ENCODE peak calls at places on chromosomes 1 and 21, in four cellular contexts. One of them, this sample, is unnamed.

GRCh38 chr1:233904979-233905415 is 521 bp downstream of the SLC35F3 start:
- DNase-seq in ovary: peak; percentile 10
- DNase-seq in testis: peak; percentile 23
- DNase-seq in psoas muscle: peak; percentile 12
- DNase-seq in this sample: no peak

GRCh38 chr1:15733218-15733725 is 2.8 kb upstream of the SLC25A34 start:
- DNase-seq in ovary: no peak
- DNase-seq in testis: no peak
- DNase-seq in psoas muscle: no peak
- DNase-seq in this sample: no peak

GRCh38 chr21:43864806-43865470 is at the start of gene AGPAT3:
- DNase-seq in ovary: peak; percentile 53
- DNase-seq in testis: peak; percentile 26
- DNase-seq in psoas muscle: peak; percentile 44
- DNase-seq in this sample: no peak

GRCh38 chr1:67646145-67647035 is 38.6 kb upstream of the GADD45A start:
- DNase-seq in ovary: peak; percentile 49
- DNase-seq in testis: peak; percentile 66
- DNase-seq in psoas muscle: peak; percentile 21
- DNase-seq in this sample: peak; percentile 47

GRCh38 chr1:106290805-106291537 is 765.5 kb upstream of the PRMT6 start:
- DNase-seq in ovary: no peak
- DNase-seq in testis: peak; percentile 50
- DNase-seq in psoas muscle: no peak
- DNase-seq in this sample: no peak

GRCh38 chr21:43712268-43712942 is 6.5 kb upstream of the PDXK start:
- DNase-seq in ovary: no peak
- DNase-seq in testis: no peak
- DNase-seq in psoas muscle: no peak
- DNase-seq in this sample: peak; percentile 68

GRCh38 chr1:61133048-61134019 is 51.0 kb downstream of the NFIA start:
- DNase-seq in ovary: no peak
- DNase-seq in testis: no peak
- DNase-seq in psoas muscle: no peak
- DNase-seq in this sample: no peak

GRCh38 chr1:183432548-183432875 is 14.3 kb upstream of the NMNAT2 start:
- DNase-seq in ovary: no peak
- DNase-seq in testis: no peak
- DNase-seq in psoas muscle: no peak
- DNase-seq in this sample: no peak

GRCh38 chr1:46413596-46413985 is 19.5 kb downstream of the FAAH start:
- DNase-seq in ovary: no peak
- DNase-seq in testis: no peak
- DNase-seq in psoas muscle: no peak
- DNase-seq in this sample: no peak

GRCh38 chr1:243525085-243525487 is 269.2 kb downstream of the SDCCAG8 start:
- DNase-seq in ovary: no peak
- DNase-seq in testis: no peak
- DNase-seq in psoas muscle: no peak
- DNase-seq in this sample: no peak

GRCh38 chr1:227357229-227358078 is 39.2 kb upstream of the CDC42BPA start:
- DNase-seq in ovary: peak; percentile 49
- DNase-seq in testis: peak; percentile 72
- DNase-seq in psoas muscle: peak; percentile 67
- DNase-seq in this sample: peak; percentile 27

GRCh38 chr1:18765725-18766124 is 93.7 kb downstream of the TAS1R2 start:
- DNase-seq in ovary: no peak
- DNase-seq in testis: no peak
- DNase-seq in psoas muscle: no peak
- DNase-seq in this sample: no peak

GRCh38 chr1:50959303-50959912 is 659 bp downstream of the FAF1 start:
- DNase-seq in ovary: peak; percentile 60
- DNase-seq in testis: peak; percentile 58
- DNase-seq in psoas muscle: no peak
- DNase-seq in this sample: no peak

GRCh38 chr21:15005391-15005790 is 59.4 kb downstream of the NRIP1 start:
- DNase-seq in ovary: peak; percentile 62
- DNase-seq in testis: peak; percentile 58
- DNase-seq in psoas muscle: no peak
- DNase-seq in this sample: no peak

GRCh38 chr21:16193758-16194606 is 464.2 kb downstream of the USP25 start:
- DNase-seq in ovary: peak; percentile 59
- DNase-seq in testis: peak; percentile 84
- DNase-seq in psoas muscle: peak; percentile 42
- DNase-seq in this sample: no peak

GRCh38 chr1:20325407-20325737 is 34.7 kb downstream of the VWA5B1 start:
- DNase-seq in ovary: no peak
- DNase-seq in testis: no peak
- DNase-seq in psoas muscle: no peak
- DNase-seq in this sample: no peak

GRCh38 chr1:162360237-162360873 is 16.3 kb downstream of the SPATA46 start:
- DNase-seq in ovary: no peak
- DNase-seq in testis: no peak
- DNase-seq in psoas muscle: no peak
- DNase-seq in this sample: no peak

GRCh38 chr1:214604543-214604942 is 1.5 kb downstream of the CENPF start:
- DNase-seq in ovary: no peak
- DNase-seq in testis: no peak
- DNase-seq in psoas muscle: no peak
- DNase-seq in this sample: no peak

GRCh38 chr1:58903450-58904298 is 119.8 kb upstream of the JUN start:
- DNase-seq in ovary: peak; percentile 93
- DNase-seq in testis: peak; percentile 93
- DNase-seq in psoas muscle: peak; percentile 95
- DNase-seq in this sample: peak; percentile 94

GRCh38 chr1:32705516-32705915 is 2.9 kb upstream of the SYNC start:
- DNase-seq in ovary: no peak
- DNase-seq in testis: no peak
- DNase-seq in psoas muscle: no peak
- DNase-seq in this sample: no peak

GRCh38 chr1:165598676-165599059 is 32.4 kb upstream of the MGST3 start:
- DNase-seq in ovary: no peak
- DNase-seq in testis: no peak
- DNase-seq in psoas muscle: no peak
- DNase-seq in this sample: no peak

GRCh38 chr1:177032434-177032833 is 132.1 kb downstream of the ASTN1 start:
- DNase-seq in ovary: no peak
- DNase-seq in testis: peak; percentile 18
- DNase-seq in psoas muscle: no peak
- DNase-seq in this sample: no peak

GRCh38 chr1:7921766-7922165 is 18.9 kb downstream of the TNFRSF9 start:
- DNase-seq in ovary: no peak
- DNase-seq in testis: no peak
- DNase-seq in psoas muscle: no peak
- DNase-seq in this sample: no peak

GRCh38 chr1:221696045-221696444 is 45.8 kb downstream of the DUSP10 start:
- DNase-seq in ovary: no peak
- DNase-seq in testis: no peak
- DNase-seq in psoas muscle: no peak
- DNase-seq in this sample: no peak

GRCh38 chr1:214044438-214045214 is 56.9 kb downstream of the PROX1 start:
- DNase-seq in ovary: no peak
- DNase-seq in testis: no peak
- DNase-seq in psoas muscle: no peak
- DNase-seq in this sample: peak; percentile 81

GRCh38 chr21:36437745-36438128 is 42.2 kb downstream of the CLDN14 start:
- DNase-seq in ovary: no peak
- DNase-seq in testis: peak; percentile 69
- DNase-seq in psoas muscle: no peak
- DNase-seq in this sample: no peak

GRCh38 chr1:18950415-18951026 is 6.0 kb downstream of the IFFO2 start:
- DNase-seq in ovary: no peak
- DNase-seq in testis: no peak
- DNase-seq in psoas muscle: peak; percentile 65
- DNase-seq in this sample: peak; percentile 29

GRCh38 chr1:51327386-51327785 is 3.0 kb downstream of the TTC39A start:
- DNase-seq in ovary: no peak
- DNase-seq in testis: no peak
- DNase-seq in psoas muscle: no peak
- DNase-seq in this sample: no peak

GRCh38 chr1:153058826-153059784 is 1.8 kb upstream of the SPRR2A start:
- DNase-seq in ovary: no peak
- DNase-seq in testis: no peak
- DNase-seq in psoas muscle: no peak
- DNase-seq in this sample: no peak

GRCh38 chr1:206891412-206891811 is 5.8 kb upstream of the IL24 start:
- DNase-seq in ovary: no peak
- DNase-seq in testis: no peak
- DNase-seq in psoas muscle: no peak
- DNase-seq in this sample: no peak

GRCh38 chr1:39957299-39958020 is 2.5 kb downstream of the MFSD2A start:
- DNase-seq in ovary: no peak
- DNase-seq in testis: peak; percentile 82
- DNase-seq in psoas muscle: no peak
- DNase-seq in this sample: no peak

GRCh38 chr1:82227696-82228095 is 427.0 kb downstream of the ADGRL2 start:
- DNase-seq in ovary: no peak
- DNase-seq in testis: peak; percentile 17
- DNase-seq in psoas muscle: no peak
- DNase-seq in this sample: no peak

GRCh38 chr1:170290226-170290625 is 144.5 kb downstream of the NTMT2 start:
- DNase-seq in ovary: no peak
- DNase-seq in testis: no peak
- DNase-seq in psoas muscle: no peak
- DNase-seq in this sample: no peak

GRCh38 chr1:227942716-227943261 is 4.9 kb downstream of the WNT9A start:
- DNase-seq in ovary: peak; percentile 11
- DNase-seq in testis: peak; percentile 11
- DNase-seq in psoas muscle: no peak
- DNase-seq in this sample: peak; percentile 10

GRCh38 chr21:42627527-42628289 is 25.7 kb upstream of the PDE9A start:
- DNase-seq in ovary: no peak
- DNase-seq in testis: no peak
- DNase-seq in psoas muscle: no peak
- DNase-seq in this sample: no peak

GRCh38 chr21:34930971-34931370 is 118.1 kb downstream of the RUNX1 start:
- DNase-seq in ovary: no peak
- DNase-seq in testis: no peak
- DNase-seq in psoas muscle: no peak
- DNase-seq in this sample: no peak

GRCh38 chr1:76073471-76073870 is 1.1 kb upstream of the ST6GALNAC3 start:
- DNase-seq in ovary: no peak
- DNase-seq in testis: no peak
- DNase-seq in psoas muscle: no peak
- DNase-seq in this sample: no peak

GRCh38 chr1:53291574-53291973 is 36.3 kb downstream of the LRP8 start:
- DNase-seq in ovary: no peak
- DNase-seq in testis: no peak
- DNase-seq in psoas muscle: no peak
- DNase-seq in this sample: no peak

DNA sequence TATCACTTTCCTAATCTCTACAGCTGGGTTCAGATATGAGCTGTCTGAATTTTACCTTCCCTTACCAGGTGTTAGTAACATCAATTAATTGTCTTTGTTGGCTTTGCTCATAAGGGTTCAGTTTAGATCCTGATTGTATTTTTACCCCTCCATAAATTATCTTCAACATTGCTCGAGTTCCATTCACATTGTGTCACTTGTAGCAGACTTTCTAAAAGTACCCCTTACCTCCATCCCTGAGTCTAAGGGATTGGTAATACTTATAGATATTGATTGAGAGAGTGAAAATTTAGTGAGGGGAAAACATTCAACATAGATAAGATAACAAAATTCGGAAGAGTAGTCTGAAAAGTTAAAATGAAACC is 7.3 kb downstream of the RASAL2 start:
- DNase-seq in ovary: no peak
- DNase-seq in testis: no peak
- DNase-seq in psoas muscle: no peak
- DNase-seq in this sample: no peak
- H3K4me1 ChIP-seq in ovary: peaks cover 1% of the 10 kb centered on the region
- H3K4me1 ChIP-seq in testis: no peaks in the 10 kb centered on the region
- H3K4me1 ChIP-seq in psoas muscle: peaks cover 11% of the 10 kb centered on the region
- H3K4me1 ChIP-seq in this sample: no peaks in the 10 kb centered on the region

DNA sequence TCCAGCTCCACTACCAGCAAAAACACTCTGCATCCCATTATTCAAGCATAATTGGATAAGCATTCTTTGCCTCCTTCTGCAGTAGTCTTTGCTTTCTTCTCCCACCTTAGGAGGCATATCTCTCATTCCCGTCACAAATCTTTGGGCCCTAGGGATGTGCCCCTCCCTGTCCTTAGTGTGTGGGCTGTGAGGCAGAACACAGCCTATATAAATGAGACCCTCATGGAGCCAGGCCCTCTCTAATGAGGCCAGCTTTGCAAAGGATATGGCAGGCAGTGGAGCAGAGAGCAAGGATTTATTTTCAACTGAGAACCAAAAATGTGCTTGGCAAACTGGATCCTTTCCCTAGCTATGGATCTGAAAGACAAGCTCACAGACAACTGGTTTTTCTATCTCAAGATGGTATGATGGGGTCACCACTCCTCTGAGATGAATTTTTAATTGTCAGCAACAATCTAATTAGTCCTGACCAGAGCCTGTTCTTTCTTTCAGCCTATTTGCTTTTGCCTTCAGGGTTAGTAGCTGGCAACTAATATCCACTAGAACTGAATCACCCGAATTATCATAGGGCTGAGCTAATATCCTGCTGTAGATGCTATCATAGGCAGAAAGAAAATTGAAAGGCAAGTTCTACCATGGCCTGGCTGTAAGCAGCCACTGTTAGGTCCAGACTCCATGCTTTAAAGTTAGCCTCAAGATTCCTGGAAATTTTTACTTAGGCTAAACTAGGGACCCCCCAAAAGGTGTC is 134.2 kb downstream of the SYT2 start:
- DNase-seq in ovary: no peak
- DNase-seq in testis: no peak
- DNase-seq in psoas muscle: no peak
- DNase-seq in this sample: no peak
- H3K4me1 ChIP-seq in ovary: peaks cover 26% of the 10 kb centered on the region
- H3K4me1 ChIP-seq in testis: no peaks in the 10 kb centered on the region
- H3K4me1 ChIP-seq in psoas muscle: peaks cover 60% of the 10 kb centered on the region
- H3K4me1 ChIP-seq in this sample: no peaks in the 10 kb centered on the region

GRCh38 chr1:54331091-54331772 is 75.0 kb downstream of the SSBP3 start:
- DNase-seq in ovary: no peak
- DNase-seq in testis: no peak
- DNase-seq in psoas muscle: no peak
- DNase-seq in this sample: no peak
- H3K4me1 ChIP-seq in ovary: peaks cover 74% of the 10 kb centered on the region
- H3K4me1 ChIP-seq in testis: peaks cover 92% of the 10 kb centered on the region
- H3K4me1 ChIP-seq in psoas muscle: peaks cover 98% of the 10 kb centered on the region
- H3K4me1 ChIP-seq in this sample: peaks cover 34% of the 10 kb centered on the region

GRCh38 chr1:209741198-209741597 is 14.7 kb upstream of the TRAF3IP3 start:
- DNase-seq in ovary: no peak
- DNase-seq in testis: no peak
- DNase-seq in psoas muscle: no peak
- DNase-seq in this sample: no peak
- H3K4me1 ChIP-seq in ovary: peaks cover 10% of the 10 kb centered on the region
- H3K4me1 ChIP-seq in testis: peaks cover 32% of the 10 kb centered on the region
- H3K4me1 ChIP-seq in psoas muscle: no peaks in the 10 kb centered on the region
- H3K4me1 ChIP-seq in this sample: no peaks in the 10 kb centered on the region

DNA sequence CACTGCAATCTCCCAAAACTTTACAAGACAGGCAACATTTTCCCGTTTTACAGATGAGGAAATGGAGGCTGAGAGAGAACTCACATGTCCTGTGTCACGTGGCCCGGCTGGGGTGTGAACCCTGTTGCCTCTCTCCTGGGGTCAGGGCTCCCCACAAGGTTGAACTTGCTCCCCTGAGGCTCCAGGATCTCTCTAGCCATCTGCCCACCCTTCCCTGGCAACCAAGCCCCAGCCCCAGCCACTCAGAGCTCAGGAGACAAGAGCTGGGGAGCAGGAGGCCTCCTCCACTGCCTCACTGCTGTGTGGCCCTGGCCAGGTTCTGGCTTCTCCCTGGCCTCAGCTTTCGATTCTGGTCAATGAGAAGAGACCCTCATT is 11.8 kb downstream of the LAPTM5 start:
- DNase-seq in ovary: no peak
- DNase-seq in testis: no peak
- DNase-seq in psoas muscle: no peak
- DNase-seq in this sample: no peak
- H3K4me1 ChIP-seq in ovary: no peaks in the 10 kb centered on the region
- H3K4me1 ChIP-seq in testis: no peaks in the 10 kb centered on the region
- H3K4me1 ChIP-seq in psoas muscle: no peaks in the 10 kb centered on the region
- H3K4me1 ChIP-seq in this sample: no peaks in the 10 kb centered on the region

This sample was measured in pancreas.